ENCODE peak calls at places on chromosomes 3 and 15, in eight cellular contexts. M is transverse colon, V is adrenal gland, G is A549, R is prostate gland, B is ovary, T is tibial nerve, D is thyroid gland. Q is an unnamed sample.
A peak's percentile ranks its signal among the peaks of the same experiment; 100 is the strongest.

GRCh38 chr3:136952292-136952691 is 5.5 kb upstream of the IL20RB start:
- DNase-seq in M (no peak), V (no peak), G (no peak), R (no peak), B (no peak), T (no peak), D (no peak), Q (no peak)

GRCh38 chr15:95464091-95464888 is 866.2 kb upstream of the NR2F2 start:
- DNase-seq in M (no peak), V (peak; percentile 30), G (no peak), R (no peak), B (peak; percentile 77), T (no peak), D (no peak), Q (peak; percentile 80)

GRCh38 chr3:69541059-69541471 is 155.2 kb upstream of the FRMD4B start:
- DNase-seq in M (no peak), V (no peak), G (no peak), R (peak; percentile 65), B (no peak), T (no peak), D (peak; percentile 68), Q (no peak)

GRCh38 chr3:113212845-113213375 is 1.6 kb downstream of the BOC start:
- DNase-seq in M (no peak), V (no peak), G (no peak), R (no peak), B (no peak), T (no peak), D (peak; percentile 15), Q (no peak)

GRCh38 chr3:32454731-32455608 is 47.7 kb downstream of the CMTM6 start:
- DNase-seq in M (no peak), V (no peak), G (no peak), R (no peak), B (no peak), T (no peak), D (no peak), Q (no peak)

GRCh38 chr15:84834969-84835368 is 17.8 kb downstream of the ALPK3 start:
- DNase-seq in M (no peak), V (no peak), G (no peak), R (no peak), B (no peak), T (no peak), D (no peak), Q (no peak)

GRCh38 chr3:114650808-114651207 is 357.0 kb downstream of the TIGIT start:
- DNase-seq in M (no peak), V (no peak), G (peak; percentile 33), R (no peak), B (no peak), T (no peak), D (no peak), Q (no peak)

GRCh38 chr3:12922299-12922698 is 80.9 kb upstream of the RPL32 start:
- DNase-seq in M (no peak), V (no peak), G (no peak), R (no peak), B (no peak), T (no peak), D (no peak), Q (no peak)

GRCh38 chr3:61725851-61726333 is 164.5 kb downstream of the PTPRG start:
- DNase-seq in M (no peak), V (peak; percentile 59), G (no peak), R (no peak), B (no peak), T (no peak), D (no peak), Q (no peak)

GRCh38 chr3:127014536-127015281 is 31.8 kb downstream of the PLXNA1 start:
- DNase-seq in M (no peak), V (no peak), G (no peak), R (no peak), B (no peak), T (no peak), D (no peak), Q (no peak)

GRCh38 chr3:189824629-189825312 is 193.6 kb downstream of the TP63 start:
- DNase-seq in M (no peak), V (peak; percentile 51), G (peak; percentile 84), R (peak; percentile 53), B (no peak), T (no peak), D (no peak), Q (no peak)

GRCh38 chr3:78143000-78143399 is 1103.1 kb downstream of the ROBO2 start:
- DNase-seq in M (no peak), V (no peak), G (no peak), R (no peak), B (no peak), T (no peak), D (no peak), Q (no peak)

GRCh38 chr3:129927072-129927471 is 33.6 kb upstream of the TMCC1 start:
- DNase-seq in M (no peak), V (no peak), G (peak; percentile 79), R (no peak), B (no peak), T (no peak), D (no peak), Q (no peak)

GRCh38 chr3:72042397-72043211 is 257.7 kb upstream of the PROK2 start:
- DNase-seq in M (no peak), V (no peak), G (no peak), R (no peak), B (no peak), T (no peak), D (peak; percentile 28), Q (no peak)

GRCh38 chr15:31803388-31803884 is 226.9 kb upstream of the CHRNA7 start:
- DNase-seq in M (no peak), V (peak; percentile 45), G (no peak), R (no peak), B (no peak), T (no peak), D (no peak), Q (no peak)

GRCh38 chr3:181687190-181687589 is 24.5 kb upstream of the SOX2 start:
- DNase-seq in M (no peak), V (no peak), G (no peak), R (no peak), B (no peak), T (no peak), D (no peak), Q (no peak)

GRCh38 chr3:69309810-69310209 is 76.1 kb downstream of the FRMD4B start:
- DNase-seq in M (no peak), V (no peak), G (peak; percentile 60), R (no peak), B (no peak), T (peak; percentile 32), D (no peak), Q (no peak)

GRCh38 chr3:17518189-17519059 is 224.0 kb downstream of the TBC1D5 start:
- DNase-seq in M (no peak), V (no peak), G (no peak), R (no peak), B (no peak), T (no peak), D (peak; percentile 83), Q (no peak)

DNA sequence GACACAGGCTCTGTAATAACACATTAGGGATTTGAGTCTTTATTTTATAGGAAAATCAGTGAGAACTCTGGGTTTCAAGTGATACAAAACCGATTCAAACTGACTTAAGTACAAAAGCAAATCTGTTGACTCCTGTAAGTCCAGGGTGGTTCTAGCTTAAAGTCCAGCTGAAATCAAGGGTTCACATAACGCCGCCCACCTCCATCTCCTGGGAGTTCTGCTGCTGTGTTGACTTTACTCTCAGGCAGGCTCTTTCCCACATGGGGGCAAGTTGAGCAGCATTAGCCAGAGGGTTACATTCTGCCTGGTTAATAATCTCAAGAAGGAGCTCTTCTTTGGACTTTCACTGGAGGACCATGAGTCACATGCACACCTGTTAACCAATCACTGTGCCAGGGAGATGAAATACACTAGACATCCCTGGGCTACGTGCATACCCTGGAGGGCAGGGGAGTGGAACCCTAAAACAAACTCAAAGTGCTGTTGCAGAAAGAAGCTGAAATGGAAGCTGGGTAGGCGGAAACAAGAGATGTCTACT is 9.7 kb upstream of the RNF7 start:
- DNase-seq in M (no peak), V (no peak), G (peak; percentile 24), R (no peak), B (no peak), T (no peak), D (no peak), Q (no peak)
- TF ChIP-seq POLR2A in M (no peak), V (no peak), G (no peak), R (no peak), B (no peak), T (no peak), D (no peak), Q (no peak)

GRCh38 chr15:98896002-98896721 is 111.4 kb downstream of the PGPEP1L start:
- DNase-seq in M (no peak), V (no peak), G (peak; percentile 91), R (no peak), B (no peak), T (no peak), D (no peak), Q (no peak)

GRCh38 chr15:98898122-98898521 is 109.5 kb downstream of the PGPEP1L start:
- DNase-seq in M (no peak), V (no peak), G (peak; percentile 53), R (no peak), B (no peak), T (no peak), D (no peak), Q (no peak)

GRCh38 chr15:98899266-98900021 is 108.1 kb downstream of the PGPEP1L start:
- DNase-seq in M (no peak), V (no peak), G (no peak), R (no peak), B (no peak), T (no peak), D (no peak), Q (no peak)

GRCh38 chr15:98894312-98894711 is 113.3 kb downstream of the PGPEP1L start:
- DNase-seq in M (no peak), V (no peak), G (no peak), R (no peak), B (no peak), T (no peak), D (no peak), Q (no peak)

GRCh38 chr15:98896802-98897732 is 110.5 kb downstream of the PGPEP1L start:
- DNase-seq in M (no peak), V (peak; percentile 74), G (peak; percentile 100), R (peak; percentile 52), B (no peak), T (peak; percentile 25), D (no peak), Q (peak; percentile 46)
- H3K4me1 ChIP-seq in M (no peaks in the 10 kb centered on the region), V (peaks cover 16% of the 10 kb centered on the region), G (peaks cover 94% of the 10 kb centered on the region), R (peaks cover 3% of the 10 kb centered on the region), B (peaks cover 24% of the 10 kb centered on the region), T (no peaks in the 10 kb centered on the region), D (peaks cover 37% of the 10 kb centered on the region), Q (no peaks in the 10 kb centered on the region)

GRCh38 chr3:138348950-138349739 is 766 bp downstream of the MRAS start:
- DNase-seq in M (no peak), V (peak; percentile 47), G (peak; percentile 20), R (no peak), B (peak; percentile 56), T (no peak), D (peak; percentile 45), Q (peak; percentile 40)
- TF ChIP-seq POLR2A in M (no peak), V (peak; percentile 3), G (no peak), R (no peak), B (no peak), T (no peak), D (no peak), Q (no peak)

DNA sequence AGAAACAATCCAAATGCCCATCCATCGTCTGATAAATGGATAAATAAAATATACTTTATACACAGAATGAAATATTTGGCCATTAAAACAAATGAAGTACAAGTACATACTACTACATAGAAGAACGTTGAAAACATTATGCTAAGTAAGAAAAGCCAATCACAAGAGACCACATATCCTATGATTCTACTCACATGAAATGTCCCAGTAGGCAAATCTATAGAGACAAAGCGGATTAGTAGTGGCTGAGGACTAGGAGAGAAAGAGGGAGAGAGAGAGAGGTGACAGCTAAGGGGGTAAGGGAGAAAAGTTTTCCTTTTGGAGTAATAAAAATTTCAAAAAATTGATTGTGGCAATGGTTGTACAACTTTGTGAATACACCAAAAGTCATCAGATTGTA is 147.0 kb downstream of the GREM1 start:
- DNase-seq in M (no peak), V (no peak), G (no peak), R (no peak), B (no peak), T (no peak), D (no peak), Q (no peak)
- H3K4me1 ChIP-seq in M (peaks cover 3% of the 10 kb centered on the region), V (peaks cover 14% of the 10 kb centered on the region), G (peaks cover 45% of the 10 kb centered on the region), R (no peaks in the 10 kb centered on the region), B (peaks cover 4% of the 10 kb centered on the region), T (no peaks in the 10 kb centered on the region), D (no peaks in the 10 kb centered on the region), Q (no peaks in the 10 kb centered on the region)

Q was measured in uterus.